ENCODE peak calls at places on chromosomes 16 and 17, in ten cellular contexts. O is mucosa of descending colon; R is heart right ventricle; V is thoracic aorta; Q is ascending aorta; P is CD8-positive, alpha-beta memory T cell; Z is tibial artery; T is IMR-90; K is esophagus squamous epithelium; X is H9. D is an unnamed sample.

GRCh38 chr16:1839554-1839953 is 12.5 kb downstream of the FAHD1 start:
- DNase-seq in Q (no peak), O (no peak), V (no peak), T (peak; percentile 61), X (no peak), K (no peak), P (no peak), R (no peak), Z (no peak), D (no peak)

GRCh38 chr17:38430316-38430715 is 2.1 kb downstream of the ARHGAP23 start:
- DNase-seq in T (peak; percentile 67), R (no peak), O (no peak), Z (no peak), P (no peak), V (no peak), K (no peak), X (no peak), Q (no peak), D (no peak)

GRCh38 chr16:57591870-57592485 is 36.5 kb upstream of the ADGRG1 start:
- DNase-seq in K (no peak), V (no peak), R (no peak), P (no peak), Q (no peak), O (no peak), X (no peak), T (no peak), Z (no peak), D (no peak)

GRCh38 chr16:77236063-77236511 is 36.9 kb downstream of the SYCE1L start:
- DNase-seq in K (peak; percentile 31), T (peak; percentile 71), V (peak; percentile 35), Q (no peak), Z (peak; percentile 76), R (peak; percentile 84), X (peak; percentile 94), O (peak; percentile 92), P (peak; percentile 87), D (peak; percentile 88)

GRCh38 chr16:85625053-85625452 is 11.9 kb downstream of the GSE1 start:
- DNase-seq in X (no peak), V (no peak), T (no peak), Z (no peak), R (no peak), O (no peak), K (no peak), Q (no peak), P (no peak), D (no peak)

GRCh38 chr16:55470533-55471371 is 8.2 kb upstream of the MMP2 start:
- DNase-seq in P (no peak), T (no peak), R (no peak), K (no peak), O (no peak), X (peak; percentile 52), Q (no peak), Z (no peak), V (no peak), D (no peak)

GRCh38 chr17:79826210-79826680 is 13.0 kb downstream of the CBX4 start:
- DNase-seq in Z (peak; percentile 58), K (no peak), X (no peak), Q (no peak), T (peak; percentile 40), O (no peak), V (no peak), R (no peak), P (no peak), D (peak; percentile 64)

GRCh38 chr17:32756696-32757095 is 120.2 kb downstream of the MYO1D start:
- DNase-seq in R (no peak), V (no peak), T (no peak), Q (no peak), O (no peak), P (no peak), Z (no peak), K (no peak), X (no peak), D (no peak)

DNA sequence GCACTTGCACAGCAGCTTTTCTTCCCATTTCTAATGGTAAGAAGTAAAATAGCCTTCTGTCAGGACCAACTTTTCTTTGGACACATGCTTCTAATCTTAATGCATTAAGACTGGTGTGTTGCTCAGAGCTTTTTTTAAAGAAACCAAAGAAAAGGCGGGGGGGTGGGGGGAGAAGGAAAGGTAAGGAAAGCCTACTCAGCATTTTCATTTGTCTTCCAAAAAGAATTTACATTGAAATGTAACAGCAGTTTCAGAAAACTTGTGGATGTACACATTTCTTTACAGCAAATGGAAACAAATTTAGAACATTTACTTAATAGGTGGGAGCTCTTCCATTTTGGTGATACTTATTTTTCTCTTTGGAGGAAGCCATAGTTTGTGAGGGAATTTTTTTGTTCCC is 49.6 kb downstream of the NLK start:
- DNase-seq in X (no peak), P (no peak), Z (no peak), K (no peak), Q (no peak), T (no peak), R (no peak), O (no peak), V (no peak), D (no peak)
- H3K4me1 ChIP-seq in X (peaks cover 6% of the 10 kb centered on the region), P (no peaks in the 10 kb centered on the region), Z (no peaks in the 10 kb centered on the region), K (no peaks in the 10 kb centered on the region), Q (no peaks in the 10 kb centered on the region), T (peaks cover 1% of the 10 kb centered on the region), R (no peaks in the 10 kb centered on the region), O (no peaks in the 10 kb centered on the region), V (peaks cover 2% of the 10 kb centered on the region), D (no peaks in the 10 kb centered on the region)

DNA sequence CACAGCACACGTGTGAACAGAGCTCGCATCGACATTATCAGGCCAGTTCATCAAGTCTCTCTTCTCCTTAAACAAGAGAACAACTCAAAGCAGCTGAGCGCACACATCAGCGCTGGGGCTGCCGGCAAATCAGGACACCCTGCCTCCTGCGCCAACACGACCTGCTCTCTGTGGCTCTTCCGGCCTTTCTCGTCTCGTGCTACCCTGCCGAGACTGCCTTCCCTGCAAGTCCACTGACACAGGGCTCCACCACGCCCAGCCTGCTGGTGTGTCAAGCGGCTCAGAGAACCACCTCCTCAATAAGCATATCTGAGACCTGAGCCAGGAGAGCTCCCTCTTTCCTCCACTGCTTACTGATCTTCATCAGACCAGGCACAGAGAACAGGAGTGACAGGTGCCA is 96.9 kb downstream of the ZNF778 start:
- DNase-seq in X (no peak), K (no peak), T (no peak), Z (no peak), Q (no peak), O (no peak), V (no peak), R (no peak), P (peak; percentile 78), D (no peak)
- H3K4me1 ChIP-seq in X (peaks cover 4% of the 10 kb centered on the region), K (peaks cover 54% of the 10 kb centered on the region), T (peaks cover 34% of the 10 kb centered on the region), Z (peaks cover 1% of the 10 kb centered on the region), Q (peaks cover 25% of the 10 kb centered on the region), O (peaks cover 46% of the 10 kb centered on the region), V (peaks cover 19% of the 10 kb centered on the region), R (peaks cover 43% of the 10 kb centered on the region), P (peaks cover 84% of the 10 kb centered on the region), D (peaks cover 79% of the 10 kb centered on the region)

GRCh38 chr17:78368348-78368747 is 8.5 kb upstream of the SOCS3 start:
- DNase-seq in P (no peak), R (no peak), T (no peak), O (no peak), Q (no peak), K (no peak), X (no peak), V (no peak), Z (no peak), D (peak; percentile 66)

GRCh38 chr17:78366109-78366848 is 6.4 kb upstream of the SOCS3 start:
- DNase-seq in O (no peak), V (no peak), T (no peak), P (no peak), Q (no peak), R (no peak), K (no peak), X (peak; percentile 66), Z (no peak), D (peak; percentile 71)

GRCh38 chr17:78365561-78366108 is 5.8 kb upstream of the SOCS3 start:
- DNase-seq in K (no peak), P (no peak), V (no peak), Q (no peak), R (no peak), O (no peak), Z (no peak), X (peak; percentile 97), T (no peak), D (no peak)

GRCh38 chr17:78368854-78369495 is 9.1 kb upstream of the SOCS3 start:
- DNase-seq in T (no peak), R (no peak), V (no peak), X (peak; percentile 58), P (no peak), O (no peak), Q (no peak), Z (no peak), K (no peak), D (no peak)

GRCh38 chr17:78367193-78367592 is 7.3 kb upstream of the SOCS3 start:
- DNase-seq in X (no peak), R (no peak), V (no peak), Z (no peak), K (no peak), T (no peak), O (no peak), Q (no peak), P (no peak), D (no peak)
- H3K4me1 ChIP-seq in X (peaks cover 16% of the 10 kb centered on the region), R (peaks cover 13% of the 10 kb centered on the region), V (peaks cover 3% of the 10 kb centered on the region), Z (no peaks in the 10 kb centered on the region), K (peaks cover 17% of the 10 kb centered on the region), T (peaks cover 12% of the 10 kb centered on the region), O (no peaks in the 10 kb centered on the region), Q (peaks cover 6% of the 10 kb centered on the region), P (peaks cover 5% of the 10 kb centered on the region), D (peaks cover 28% of the 10 kb centered on the region)

GRCh38 chr17:77315551-77316190 is 174.9 kb downstream of the SEC14L1 start:
- DNase-seq in T (no peak), V (no peak), K (no peak), Q (no peak), P (no peak), Z (no peak), O (no peak), X (no peak), R (no peak), D (peak; percentile 70)

GRCh38 chr17:77312786-77313599 is 172.2 kb downstream of the SEC14L1 start:
- DNase-seq in K (no peak), Z (peak; percentile 85), T (peak; percentile 82), V (peak; percentile 47), P (no peak), X (no peak), Q (no peak), O (peak; percentile 78), R (peak; percentile 62), D (peak; percentile 36)

GRCh38 chr17:77313831-77314230 is 173.1 kb downstream of the SEC14L1 start:
- DNase-seq in K (no peak), X (no peak), V (no peak), P (no peak), T (no peak), Q (no peak), Z (no peak), R (no peak), O (no peak), D (peak; percentile 16)

GRCh38 chr17:77315010-77315409 is 174.2 kb downstream of the SEC14L1 start:
- DNase-seq in K (no peak), V (no peak), Q (no peak), O (no peak), R (no peak), T (no peak), X (no peak), P (no peak), Z (no peak), D (peak; percentile 14)

DNA sequence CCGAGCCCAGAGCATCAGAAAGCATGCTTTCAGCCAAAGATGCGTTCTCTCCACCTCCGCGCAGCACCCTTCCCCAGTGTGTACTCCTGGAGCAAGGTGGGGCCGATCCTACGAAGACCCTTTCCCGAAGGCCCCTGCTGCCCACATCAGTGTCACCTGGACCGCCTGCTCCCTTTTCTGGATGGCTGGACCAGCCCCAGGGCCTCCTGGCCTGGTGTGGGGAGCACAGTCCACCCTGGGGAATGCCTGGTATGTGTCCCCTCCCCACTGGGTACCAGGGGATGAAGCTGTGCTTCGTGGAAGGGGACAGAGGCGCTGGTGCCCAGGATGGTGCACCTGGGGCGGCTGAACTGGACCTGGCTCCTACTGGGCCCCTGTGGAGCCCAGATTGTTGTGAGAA is 173.8 kb downstream of the SEC14L1 start:
- DNase-seq in P (no peak), O (no peak), Z (no peak), R (no peak), T (no peak), K (no peak), Q (no peak), X (no peak), V (no peak), D (peak; percentile 28)
- H3K4me1 ChIP-seq in P (peaks cover 6% of the 10 kb centered on the region), O (peaks cover 26% of the 10 kb centered on the region), Z (no peaks in the 10 kb centered on the region), R (peaks cover 3% of the 10 kb centered on the region), T (peaks cover 32% of the 10 kb centered on the region), K (peaks cover 36% of the 10 kb centered on the region), Q (peaks cover 39% of the 10 kb centered on the region), X (peaks cover 4% of the 10 kb centered on the region), V (peaks cover 30% of the 10 kb centered on the region), D (peaks cover 30% of the 10 kb centered on the region)